ENCODE peak calls at places on chromosomes 4 and X, in seven cellular contexts. K is stimulated activated CD4-positive, alpha-beta T cell treated with anti-CD3 and anti-CD28 coated beads, Interleukin-12 subunit alpha, Interleukin-12 subunit beta, amount 100 ng/mL, for 4 hours; L is CD14-positive monocyte; W is NCI-H1105 treated with DMSO at 0.1 percent for 48 hours; G is heart right ventricle; B is activated naive CD4-positive, alpha-beta T cell treated with anti-CD3 and anti-CD28 coated beads, Interleukin-2, amount 10 ng/mL, durations not matched to agents 7 days and 5 days; S is ecto neural progenitor cell. F is an unnamed sample.

GRCh38 chr4:168867128-168867527 is 142.9 kb downstream of the CBR4 start:
- DNase-seq in W (no peak), G (no peak), B (no peak), K (no peak), L (no peak), S (no peak), F (no peak)

GRCh38 chr4:106273831-106274230 is 42.2 kb downstream of the TBCK start:
- DNase-seq in W (no peak), B (no peak), S (no peak), K (no peak), G (no peak), L (no peak), F (no peak)

GRCh38 chr4:118012142-118012541 is 22.1 kb upstream of the NDST3 start:
- DNase-seq in W (no peak), K (no peak), G (no peak), L (no peak), S (no peak), B (no peak), F (no peak)

GRCh38 chr4:73844352-73844751 is 7.9 kb downstream of the CXCL6 start:
- DNase-seq in B (no peak), S (no peak), L (no peak), K (no peak), W (no peak), G (no peak), F (no peak)

GRCh38 chrX:11172413-11172812 is 61.3 kb downstream of the HCCS start:
- DNase-seq in L (no peak), G (no peak), B (no peak), W (no peak), K (no peak), S (no peak), F (no peak)

GRCh38 chrX:74421181-74422028 is at the start of gene SLC16A2:
- DNase-seq in K (peak), S (peak), W (peak), L (no peak), G (peak), B (peak), F (peak)

GRCh38 chr4:133112641-133113040 is 36.5 kb upstream of the PCDH10 start:
- DNase-seq in S (no peak), W (no peak), L (no peak), K (no peak), G (no peak), B (no peak), F (no peak)

GRCh38 chr4:105715692-105716278 is 7.2 kb downstream of the GSTCD start:
- DNase-seq in L (no peak), W (peak), K (no peak), G (no peak), B (no peak), S (no peak), F (peak)

GRCh38 chrX:41556958-41557357 is 109.8 kb downstream of the NYX start:
- DNase-seq in G (no peak), L (no peak), W (no peak), B (no peak), S (no peak), K (no peak), F (no peak)

GRCh38 chr4:150232029-150232428 is 153.8 kb downstream of the DCLK2 start:
- DNase-seq in L (no peak), G (no peak), K (no peak), W (no peak), S (no peak), B (no peak), F (no peak)

GRCh38 chr4:13656569-13656988 is 29.1 kb upstream of the BOD1L1 start:
- DNase-seq in W (peak), K (peak), S (peak), B (peak), L (peak), G (peak), F (peak)

GRCh38 chrX:133992877-133993276 is 7.5 kb upstream of the GPC3 start:
- DNase-seq in B (no peak), L (no peak), W (no peak), S (no peak), K (no peak), G (no peak), F (no peak)

GRCh38 chrX:119758682-119759332 is 419 bp downstream of the SOWAHD start:
- DNase-seq in S (peak), B (peak), K (peak), L (no peak), W (peak), G (peak), F (peak)

GRCh38 chr4:76680934-76681333 is 217.0 kb downstream of the SOWAHB start:
- DNase-seq in B (no peak), S (no peak), W (no peak), K (no peak), G (no peak), L (no peak), F (no peak)

GRCh38 chr4:13522282-13523104 is 21.8 kb downstream of the NKX3-2 start:
- DNase-seq in L (no peak), W (no peak), B (no peak), S (no peak), K (no peak), G (no peak), F (no peak)